ENCODE peak calls at places on chromosomes 1 and 21, in seven cellular contexts. M is ovary; H is heart left ventricle; N is CD4-positive, alpha-beta T cell; O is AG09319; F is GM10248; X is spleen. J is an unnamed sample.

GRCh38 chr1:147749792-147750191 is 10.6 kb downstream of the GJA5 start:
- DNase-seq in M (no peak), H (no peak), N (no peak), O (no peak), F (no peak), X (no peak), J (no peak)

GRCh38 chr1:11878891-11879190 is 20.1 kb upstream of the NPPB start:
- DNase-seq in M (no peak), H (no peak), N (no peak), O (no peak), F (no peak), X (no peak), J (no peak)

GRCh38 chr1:78370356-78370755 is 120.4 kb upstream of the PTGFR start:
- DNase-seq in M (no peak), H (no peak), N (no peak), O (no peak), F (no peak), X (no peak), J (no peak)

GRCh38 chr1:24189528-24189927 is 2.4 kb upstream of the IFNLR1 start:
- DNase-seq in M (no peak), H (no peak), N (no peak), O (no peak), F (peak), X (peak), J (no peak)

GRCh38 chr1:47686731-47687617 is 249.1 kb downstream of the FOXD2 start:
- DNase-seq in M (no peak), H (no peak), N (no peak), O (no peak), F (no peak), X (peak), J (no peak)

GRCh38 chr1:1293618-1294249 is 13.5 kb downstream of the SCNN1D start:
- DNase-seq in M (peak), H (no peak), N (no peak), O (no peak), F (no peak), X (peak), J (no peak)

GRCh38 chr1:214076341-214077035 is 88.7 kb downstream of the PROX1 start:
- DNase-seq in M (peak), H (no peak), N (no peak), O (no peak), F (no peak), X (no peak), J (no peak)

GRCh38 chr1:33454646-33455282 is 17.7 kb upstream of the ZSCAN20 start:
- DNase-seq in M (no peak), H (no peak), N (no peak), O (no peak), F (no peak), X (no peak), J (no peak)

GRCh38 chr1:178389441-178389840 is 107.3 kb downstream of the CLEC20A start:
- DNase-seq in M (no peak), H (no peak), N (no peak), O (no peak), F (no peak), X (no peak), J (no peak)

GRCh38 chr1:245375789-245376188 is 221.0 kb downstream of the KIF26B start:
- DNase-seq in M (no peak), H (no peak), N (no peak), O (peak), F (no peak), X (no peak), J (no peak)

GRCh38 chr1:220544901-220545303 is 17.0 kb downstream of the MARK1 start:
- DNase-seq in M (no peak), H (no peak), N (no peak), O (no peak), F (no peak), X (no peak), J (no peak)

GRCh38 chr1:209354840-209355165 is 228.7 kb upstream of the CAMK1G start:
- DNase-seq in M (no peak), H (no peak), N (no peak), O (no peak), F (no peak), X (no peak), J (no peak)

GRCh38 chr1:1299686-1300351 is 7.9 kb downstream of the ACAP3 start:
- DNase-seq in M (no peak), H (no peak), N (no peak), O (no peak), F (no peak), X (no peak), J (no peak)

GRCh38 chr1:3727042-3727824 is 25.0 kb upstream of the CCDC27 start:
- DNase-seq in M (no peak), H (no peak), N (no peak), O (no peak), F (peak), X (no peak), J (no peak)

GRCh38 chr21:46183910-46184624 is at the start of gene SPATC1L:
- DNase-seq in M (peak), H (peak), N (no peak), O (no peak), F (peak), X (peak), J (peak)

GRCh38 chr1:172449585-172450523 is 6.0 kb upstream of the PIGC start:
- DNase-seq in M (peak), H (peak), N (no peak), O (no peak), F (peak), X (peak), J (peak)

GRCh38 chr1:21956720-21957552 is 19.8 kb upstream of the HSPG2 start:
- DNase-seq in M (peak), H (peak), N (peak), O (no peak), F (peak), X (no peak), J (peak)

GRCh38 chr1:8443558-8444194 is 125.8 kb downstream of the SLC45A1 start:
- DNase-seq in M (no peak), H (no peak), N (no peak), O (no peak), F (no peak), X (no peak), J (no peak)

GRCh38 chr1:79312438-79312837 is 305.9 kb upstream of the ADGRL4 start:
- DNase-seq in M (no peak), H (no peak), N (no peak), O (no peak), F (no peak), X (no peak), J (no peak)

GRCh38 chr1:103180660-103181059 is 72.3 kb upstream of the COL11A1 start:
- DNase-seq in M (no peak), H (no peak), N (no peak), O (no peak), F (no peak), X (no peak), J (no peak)

GRCh38 chr1:224637510-224637909 is 21.4 kb downstream of the CNIH3 start:
- DNase-seq in M (no peak), H (no peak), N (no peak), O (peak), F (no peak), X (no peak), J (no peak)

GRCh38 chr1:51168266-51168845 is 66.3 kb downstream of the C1orf185 start:
- DNase-seq in M (no peak), H (no peak), N (no peak), O (no peak), F (no peak), X (no peak), J (no peak)

GRCh38 chr21:39845581-39846130 is 21.6 kb upstream of the PCP4 start:
- DNase-seq in M (no peak), H (no peak), N (no peak), O (no peak), F (no peak), X (no peak), J (no peak)

DNA sequence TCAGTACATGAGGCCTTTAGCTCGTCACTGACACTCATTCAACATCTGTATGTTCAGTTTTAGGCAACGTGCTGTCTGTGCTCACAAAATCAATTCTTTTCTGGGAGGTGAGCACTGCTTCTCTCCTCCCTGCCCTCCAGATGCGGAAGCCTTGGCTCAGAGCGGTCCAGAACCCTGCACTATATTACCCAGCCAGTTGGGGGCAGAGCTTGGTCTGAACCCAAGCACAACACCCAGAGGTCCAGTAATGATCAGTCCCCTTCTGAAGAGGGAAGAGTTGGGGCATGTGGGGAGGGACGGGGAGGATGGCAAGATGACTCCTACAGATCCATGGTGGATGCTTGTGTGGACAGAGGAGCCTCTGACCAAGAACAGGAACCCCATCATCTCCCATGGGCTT is 5.6 kb upstream of the DSCAM start:
- DNase-seq in M (no peak), H (no peak), N (no peak), O (no peak), F (no peak), X (no peak), J (no peak)
- TF ChIP-seq CTCF in M (no peak), H (no peak), N (no peak), O (no peak), F (no peak), X (no peak), J (no peak)

DNA sequence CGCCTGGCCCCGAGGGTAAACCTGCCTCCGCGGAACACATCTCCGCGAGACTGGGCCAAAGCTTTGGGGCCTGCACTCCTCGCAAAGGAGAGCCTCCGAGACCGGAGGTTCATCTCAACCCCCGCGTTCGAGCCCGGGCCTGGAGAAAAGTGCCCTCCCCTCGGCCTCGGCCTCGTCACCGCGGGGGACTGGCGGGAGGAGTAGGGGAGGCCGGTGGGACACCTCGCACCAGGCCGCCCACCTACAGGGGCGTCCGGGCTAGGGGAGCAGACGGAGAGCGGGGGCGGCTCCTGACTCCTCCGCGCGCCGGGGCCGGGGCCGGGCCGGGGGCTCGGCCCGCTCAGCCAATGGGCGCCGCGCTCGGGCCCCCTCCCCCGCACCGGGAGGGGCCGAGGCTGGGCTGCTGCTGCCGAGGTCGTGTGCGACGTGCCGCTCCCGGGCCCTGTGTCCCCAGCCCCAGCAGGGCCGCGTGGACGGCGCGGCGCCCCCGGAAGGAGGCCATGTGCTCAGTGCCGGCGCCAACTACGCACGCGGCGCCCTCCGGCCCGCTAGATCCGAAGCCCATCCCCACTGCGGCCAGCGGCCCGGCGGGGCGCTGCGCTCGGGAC is 684 bp downstream of the SLC2A1 start:
- DNase-seq in M (peak), H (peak), N (peak), O (no peak), F (peak), X (peak), J (peak)
- TF ChIP-seq CTCF in M (no peak), H (no peak), N (no peak), O (no peak), F (no peak), X (no peak), J (no peak)

GRCh38 chr1:45730075-45730779 is 20.2 kb downstream of the IPP start:
- DNase-seq in M (no peak), H (no peak), N (no peak), O (no peak), F (no peak), X (no peak), J (no peak)

GRCh38 chr1:45730780-45731319 is 19.6 kb downstream of the IPP start:
- DNase-seq in M (no peak), H (no peak), N (no peak), O (no peak), F (no peak), X (no peak), J (no peak)
- TF ChIP-seq CTCF in M (no peak), H (no peak), N (no peak), O (no peak), F (no peak), X (no peak), J (no peak)

GRCh38 chr1:238914346-238914745 is 472.0 kb upstream of the CHRM3 start:
- DNase-seq in M (no peak), H (no peak), N (no peak), O (no peak), F (no peak), X (no peak), J (no peak)
- TF ChIP-seq CTCF in M (no peak), H (no peak), N (peak), O (no peak), F (no peak), X (no peak), J (peak)

DNA sequence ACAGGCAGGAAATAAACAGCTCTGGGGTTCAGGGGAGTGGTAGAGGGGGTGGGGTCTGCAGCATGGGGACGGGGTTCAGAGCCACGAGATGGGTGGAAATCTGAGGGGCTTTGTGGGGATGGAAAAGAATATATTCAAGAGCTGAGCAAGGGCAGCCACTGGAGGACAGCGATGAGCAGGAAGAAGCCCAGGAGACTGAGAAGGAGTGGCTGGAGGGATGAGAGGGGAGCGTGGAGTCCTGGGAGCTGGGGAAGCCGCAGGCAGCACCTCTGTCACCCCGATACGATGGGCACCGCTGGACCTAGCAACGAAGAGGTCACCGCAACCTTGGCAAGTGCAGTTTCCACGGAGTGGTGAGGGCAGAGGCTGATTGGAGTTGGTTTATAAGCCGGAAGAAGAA is 10.0 kb upstream of the KCNAB2 start:
- DNase-seq in M (no peak), H (no peak), N (no peak), O (no peak), F (no peak), X (no peak), J (no peak)
- TF ChIP-seq CTCF in M (no peak), H (no peak), N (no peak), O (no peak), F (no peak), X (no peak), J (no peak)

GRCh38 chr1:223143760-223144248 is 756 bp upstream of the TLR5 start:
- DNase-seq in M (peak), H (peak), N (peak), O (no peak), F (peak), X (peak), J (peak)
- TF ChIP-seq CTCF in M (no peak), H (no peak), N (no peak), O (no peak), F (no peak), X (no peak), J (no peak)

DNA sequence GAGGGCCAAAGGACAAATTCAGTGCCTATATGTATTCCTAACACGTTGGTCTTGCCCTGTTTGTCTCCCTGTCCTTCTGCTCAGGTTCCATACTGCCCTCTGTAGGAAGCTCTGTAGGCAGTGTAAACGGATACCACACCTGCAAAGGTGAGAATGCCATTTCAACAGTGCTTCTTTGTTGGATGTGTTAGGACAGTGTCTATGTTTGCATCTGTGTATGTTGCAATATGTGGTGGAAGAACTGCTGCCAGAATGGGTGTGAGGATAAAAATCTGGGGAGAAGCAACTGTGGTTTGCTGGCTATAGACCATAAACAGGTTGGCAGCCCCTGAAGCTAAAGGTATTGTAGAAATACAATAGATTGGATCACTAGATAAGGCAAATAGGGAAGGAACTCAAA is 113.1 kb upstream of the BMP8A start:
- DNase-seq in M (no peak), H (no peak), N (no peak), O (no peak), F (peak), X (no peak), J (no peak)
- TF ChIP-seq CTCF in M (no peak), H (no peak), N (peak), O (peak), F (peak), X (no peak), J (no peak)

J was measured in CD8-positive, alpha-beta T cell.